ENCODE peak calls at places on chromosome 11, in ten cellular contexts. D, C, G, K, O, Y, N, A, R and H are unnamed samples.

GRCh38 chr11:96254087-96254486 is 88.9 kb downstream of the MAML2 start:
- DNase-seq in D (no peak), C (peak; percentile 38), G (peak; percentile 44), K (peak; percentile 69), O (no peak), Y (no peak), N (peak; percentile 65), A (no peak), R (peak; percentile 69), H (peak; percentile 24)

GRCh38 chr11:126891556-126892217 is 108.9 kb downstream of the KIRREL3 start:
- DNase-seq in D (no peak), C (peak; percentile 51), G (no peak), K (no peak), O (peak; percentile 81), Y (peak; percentile 26), N (no peak), A (no peak), R (peak; percentile 19), H (no peak)

GRCh38 chr11:71120346-71120963 is 131.9 kb downstream of the SHANK2 start:
- DNase-seq in D (no peak), C (no peak), G (no peak), K (peak; percentile 2), O (peak; percentile 32), Y (no peak), N (peak; percentile 48), A (peak; percentile 29), R (peak; percentile 56), H (no peak)

GRCh38 chr11:92330114-92330513 is 105.5 kb downstream of the FAT3 start:
- DNase-seq in D (no peak), C (no peak), G (no peak), K (no peak), O (no peak), Y (no peak), N (no peak), A (no peak), R (no peak), H (no peak)

GRCh38 chr11:34916810-34917780 is 677 bp downstream of the PDHX start:
- DNase-seq in D (no peak), C (peak; percentile 27), G (no peak), K (peak; percentile 25), O (no peak), Y (peak; percentile 17), N (peak; percentile 3), A (no peak), R (peak; percentile 20), H (no peak)

GRCh38 chr11:71130106-71130505 is 122.3 kb downstream of the SHANK2 start:
- DNase-seq in D (no peak), C (peak; percentile 14), G (no peak), K (no peak), O (no peak), Y (no peak), N (peak; percentile 81), A (no peak), R (no peak), H (no peak)

GRCh38 chr11:93988455-93988854 is 32.7 kb upstream of the HEPHL1 start:
- DNase-seq in D (no peak), C (no peak), G (no peak), K (no peak), O (no peak), Y (no peak), N (no peak), A (no peak), R (no peak), H (no peak)

GRCh38 chr11:72293910-72294533 is 50.0 kb upstream of the PHOX2A start:
- DNase-seq in D (no peak), C (no peak), G (no peak), K (no peak), O (no peak), Y (no peak), N (no peak), A (no peak), R (no peak), H (no peak)

GRCh38 chr11:14974723-14975587 is 2.8 kb upstream of the CALCA start:
- DNase-seq in D (peak; percentile 39), C (peak; percentile 46), G (peak; percentile 35), K (peak; percentile 49), O (peak; percentile 33), Y (no peak), N (peak; percentile 33), A (peak; percentile 55), R (peak; percentile 75), H (no peak)

GRCh38 chr11:43944761-43945311 is 2.4 kb downstream of the C11orf96 start:
- DNase-seq in D (peak; percentile 73), C (peak; percentile 38), G (peak; percentile 35), K (peak; percentile 41), O (peak; percentile 55), Y (peak; percentile 80), N (peak; percentile 54), A (peak; percentile 85), R (peak; percentile 50), H (peak; percentile 83)

GRCh38 chr11:94958118-94958517 is 15.2 kb downstream of the CWC15 start:
- DNase-seq in D (no peak), C (peak; percentile 55), G (no peak), K (peak; percentile 26), O (no peak), Y (peak; percentile 31), N (peak; percentile 9), A (no peak), R (no peak), H (no peak)

GRCh38 chr11:85874265-85874664 is 19.1 kb downstream of the CCDC83 start:
- DNase-seq in D (no peak), C (no peak), G (no peak), K (peak; percentile 18), O (no peak), Y (no peak), N (no peak), A (no peak), R (no peak), H (no peak)

GRCh38 chr11:122234257-122234656 is 118.2 kb upstream of the BLID start:
- DNase-seq in D (no peak), C (no peak), G (no peak), K (no peak), O (no peak), Y (no peak), N (no peak), A (no peak), R (no peak), H (no peak)

GRCh38 chr11:86551693-86552092 is 120.7 kb downstream of the ME3 start:
- DNase-seq in D (no peak), C (no peak), G (no peak), K (no peak), O (no peak), Y (no peak), N (no peak), A (no peak), R (no peak), H (no peak)

GRCh38 chr11:102853055-102853454 is 9.6 kb upstream of the MMP3 start:
- DNase-seq in D (no peak), C (no peak), G (no peak), K (no peak), O (no peak), Y (no peak), N (no peak), A (no peak), R (no peak), H (no peak)

GRCh38 chr11:83736689-83737088 is 450.5 kb upstream of the CCDC90B start:
- DNase-seq in D (no peak), C (no peak), G (no peak), K (no peak), O (no peak), Y (no peak), N (no peak), A (no peak), R (no peak), H (no peak)

GRCh38 chr11:73331138-73331916 is 23.3 kb downstream of the ARHGEF17 start:
- DNase-seq in D (no peak), C (peak; percentile 44), G (no peak), K (peak; percentile 64), O (no peak), Y (no peak), N (no peak), A (no peak), R (no peak), H (no peak)

GRCh38 chr11:64341429-64341828 is 1.4 kb downstream of the CCDC88B start:
- DNase-seq in D (no peak), C (no peak), G (no peak), K (no peak), O (no peak), Y (no peak), N (no peak), A (no peak), R (no peak), H (no peak)

GRCh38 chr11:82792822-82793569 is 59.3 kb upstream of the FAM181B start:
- DNase-seq in D (no peak), C (no peak), G (no peak), K (no peak), O (no peak), Y (no peak), N (no peak), A (no peak), R (no peak), H (no peak)

GRCh38 chr11:112401036-112401769 is 140.5 kb upstream of the PLET1 start:
- DNase-seq in D (no peak), C (peak; percentile 52), G (no peak), K (peak; percentile 5), O (peak; percentile 81), Y (no peak), N (peak; percentile 12), A (no peak), R (peak; percentile 46), H (no peak)

GRCh38 chr11:120272303-120272702 is 32.4 kb downstream of the POU2F3 start:
- DNase-seq in D (peak; percentile 41), C (peak; percentile 87), G (no peak), K (peak; percentile 65), O (peak; percentile 74), Y (peak; percentile 46), N (peak; percentile 85), A (no peak), R (peak; percentile 85), H (no peak)

GRCh38 chr11:95850137-95850536 is 59.8 kb downstream of the CEP57 start:
- DNase-seq in D (no peak), C (no peak), G (no peak), K (no peak), O (no peak), Y (no peak), N (no peak), A (no peak), R (no peak), H (no peak)